ENCODE peak calls at places on chromosomes 6 and 20, in seven cellular contexts. P is stimulated activated CD4-positive, alpha-beta T cell treated with anti-CD3 and anti-CD28 coated beads, TNF-alpha, amount 100 ng/mL, for 24 hours; D is astrocyte of the spinal cord; Q is NCI-H510A treated with DMSO at 0.1 percent for 48 hours; I is foreskin fibroblast; R is activated naive CD4-positive, alpha-beta T cell; F is T-helper 9 cell. U is an unnamed sample.

GRCh38 chr20:62571667-62572344 is 70.5 kb upstream of the SLCO4A1 start:
- DNase-seq in R (no peak), F (no peak), I (no peak), P (no peak), D (no peak), Q (no peak), U (no peak)

GRCh38 chr20:50052550-50052949 is 60.4 kb downstream of the UBE2V1 start:
- DNase-seq in P (no peak), Q (no peak), I (no peak), F (no peak), R (no peak), D (no peak), U (no peak)

GRCh38 chr6:110341671-110342304 is 16.4 kb downstream of the METTL24 start:
- DNase-seq in P (no peak), I (no peak), F (no peak), R (no peak), Q (no peak), D (no peak), U (peak)

GRCh38 chr6:168128631-168129291 is 49.7 kb upstream of the FRMD1 start:
- DNase-seq in P (no peak), Q (no peak), F (no peak), R (no peak), D (no peak), I (no peak), U (no peak)

GRCh38 chr6:7100072-7100750 is 7.5 kb upstream of the RREB1 start:
- DNase-seq in D (no peak), I (no peak), F (no peak), R (no peak), Q (no peak), P (no peak), U (no peak)

GRCh38 chr20:22842793-22843192 is 192.3 kb upstream of the SSTR4 start:
- DNase-seq in F (no peak), R (no peak), D (no peak), Q (no peak), P (no peak), I (no peak), U (no peak)

GRCh38 chr6:98583506-98583905 is 250.9 kb upstream of the POU3F2 start:
- DNase-seq in D (no peak), I (no peak), R (no peak), Q (no peak), F (no peak), P (no peak), U (no peak)

GRCh38 chr20:1283522-1284210 is 17.6 kb downstream of the SNPH start:
- DNase-seq in P (no peak), F (no peak), R (no peak), Q (no peak), I (no peak), D (no peak), U (no peak)

GRCh38 chr6:101396552-101397173 is 3.2 kb downstream of the GRIK2 start:
- DNase-seq in F (peak), Q (no peak), R (no peak), I (peak), D (peak), P (no peak), U (peak)

GRCh38 chr20:58150772-58151171 is 77.7 kb downstream of the ANKRD60 start:
- DNase-seq in F (no peak), I (no peak), P (no peak), Q (peak), D (no peak), R (no peak), U (no peak)